ENCODE peak calls at places on chromosome 9, in seven cellular contexts. One of them, this sample, is unnamed.

GRCh38 chr9:17135578-17135904 is 701 bp downstream of the CNTLN start:
- DNase-seq in colonic mucosa: no peak
- DNase-seq in skeletal muscle cell: no peak
- DNase-seq in right cardiac atrium: no peak
- DNase-seq in heart left ventricle: no peak
- DNase-seq in CD8-positive, alpha-beta T cell: no peak
- DNase-seq in endodermal cell: no peak
- DNase-seq in this sample: no peak

GRCh38 chr9:37990404-37991015 is 78.5 kb downstream of the SHB start:
- DNase-seq in colonic mucosa: no peak
- DNase-seq in skeletal muscle cell: no peak
- DNase-seq in right cardiac atrium: no peak
- DNase-seq in heart left ventricle: no peak
- DNase-seq in CD8-positive, alpha-beta T cell: no peak
- DNase-seq in endodermal cell: no peak
- DNase-seq in this sample: no peak

GRCh38 chr9:83432104-83432627 is 106.0 kb downstream of the FRMD3 start:
- DNase-seq in colonic mucosa: peak
- DNase-seq in skeletal muscle cell: peak
- DNase-seq in right cardiac atrium: peak
- DNase-seq in heart left ventricle: peak
- DNase-seq in CD8-positive, alpha-beta T cell: no peak
- DNase-seq in endodermal cell: peak
- DNase-seq in this sample: no peak

GRCh38 chr9:72996684-72997314 is 43.9 kb upstream of the ALDH1A1 start:
- DNase-seq in colonic mucosa: no peak
- DNase-seq in skeletal muscle cell: no peak
- DNase-seq in right cardiac atrium: no peak
- DNase-seq in heart left ventricle: no peak
- DNase-seq in CD8-positive, alpha-beta T cell: no peak
- DNase-seq in endodermal cell: no peak
- DNase-seq in this sample: no peak

GRCh38 chr9:88433583-88434240 is 45.5 kb downstream of the SPIN1 start:
- DNase-seq in colonic mucosa: no peak
- DNase-seq in skeletal muscle cell: no peak
- DNase-seq in right cardiac atrium: no peak
- DNase-seq in heart left ventricle: no peak
- DNase-seq in CD8-positive, alpha-beta T cell: no peak
- DNase-seq in endodermal cell: no peak
- DNase-seq in this sample: peak

GRCh38 chr9:122228906-122229837 is at the start of gene LHX6:
- DNase-seq in colonic mucosa: no peak
- DNase-seq in skeletal muscle cell: no peak
- DNase-seq in right cardiac atrium: no peak
- DNase-seq in heart left ventricle: no peak
- DNase-seq in CD8-positive, alpha-beta T cell: no peak
- DNase-seq in endodermal cell: peak
- DNase-seq in this sample: no peak

GRCh38 chr9:88925471-88925870 is 65.8 kb upstream of the S1PR3 start:
- DNase-seq in colonic mucosa: no peak
- DNase-seq in skeletal muscle cell: no peak
- DNase-seq in right cardiac atrium: no peak
- DNase-seq in heart left ventricle: no peak
- DNase-seq in CD8-positive, alpha-beta T cell: no peak
- DNase-seq in endodermal cell: no peak
- DNase-seq in this sample: no peak

GRCh38 chr9:16871358-16872151 is 1.1 kb upstream of the BNC2 start:
- DNase-seq in colonic mucosa: peak
- DNase-seq in skeletal muscle cell: no peak
- DNase-seq in right cardiac atrium: peak
- DNase-seq in heart left ventricle: peak
- DNase-seq in CD8-positive, alpha-beta T cell: no peak
- DNase-seq in endodermal cell: peak
- DNase-seq in this sample: no peak

GRCh38 chr9:38373679-38374078 is 18.8 kb upstream of the ALDH1B1 start:
- DNase-seq in colonic mucosa: no peak
- DNase-seq in skeletal muscle cell: no peak
- DNase-seq in right cardiac atrium: no peak
- DNase-seq in heart left ventricle: no peak
- DNase-seq in CD8-positive, alpha-beta T cell: no peak
- DNase-seq in endodermal cell: peak
- DNase-seq in this sample: no peak

GRCh38 chr9:6096821-6097220 is 81.4 kb upstream of the RANBP6 start:
- DNase-seq in colonic mucosa: no peak
- DNase-seq in skeletal muscle cell: no peak
- DNase-seq in right cardiac atrium: no peak
- DNase-seq in heart left ventricle: no peak
- DNase-seq in CD8-positive, alpha-beta T cell: no peak
- DNase-seq in endodermal cell: no peak
- DNase-seq in this sample: no peak

GRCh38 chr9:129613520-129614175 is 7.3 kb downstream of the C9orf50 start:
- DNase-seq in colonic mucosa: no peak
- DNase-seq in skeletal muscle cell: no peak
- DNase-seq in right cardiac atrium: no peak
- DNase-seq in heart left ventricle: no peak
- DNase-seq in CD8-positive, alpha-beta T cell: no peak
- DNase-seq in endodermal cell: no peak
- DNase-seq in this sample: no peak

GRCh38 chr9:70413427-70413797 is 1.0 kb downstream of the KLF9 start:
- DNase-seq in colonic mucosa: no peak
- DNase-seq in skeletal muscle cell: no peak
- DNase-seq in right cardiac atrium: peak
- DNase-seq in heart left ventricle: peak
- DNase-seq in CD8-positive, alpha-beta T cell: no peak
- DNase-seq in endodermal cell: no peak
- DNase-seq in this sample: no peak

GRCh38 chr9:24464321-24464951 is 81.3 kb downstream of the IZUMO3 start:
- DNase-seq in colonic mucosa: no peak
- DNase-seq in skeletal muscle cell: peak
- DNase-seq in right cardiac atrium: no peak
- DNase-seq in heart left ventricle: no peak
- DNase-seq in CD8-positive, alpha-beta T cell: no peak
- DNase-seq in endodermal cell: peak
- DNase-seq in this sample: no peak

GRCh38 chr9:130453487-130453886 is 8.7 kb downstream of the ASS1 start:
- DNase-seq in colonic mucosa: peak
- DNase-seq in skeletal muscle cell: no peak
- DNase-seq in right cardiac atrium: peak
- DNase-seq in heart left ventricle: no peak
- DNase-seq in CD8-positive, alpha-beta T cell: no peak
- DNase-seq in endodermal cell: no peak
- DNase-seq in this sample: no peak

GRCh38 chr9:2494571-2494970 is 127.0 kb upstream of the VLDLR start:
- DNase-seq in colonic mucosa: no peak
- DNase-seq in skeletal muscle cell: peak
- DNase-seq in right cardiac atrium: no peak
- DNase-seq in heart left ventricle: no peak
- DNase-seq in CD8-positive, alpha-beta T cell: no peak
- DNase-seq in endodermal cell: peak
- DNase-seq in this sample: no peak

GRCh38 chr9:128098017-128098935 is 29.3 kb downstream of the PTGES2 start:
- DNase-seq in colonic mucosa: peak
- DNase-seq in skeletal muscle cell: peak
- DNase-seq in right cardiac atrium: peak
- DNase-seq in heart left ventricle: peak
- DNase-seq in CD8-positive, alpha-beta T cell: peak
- DNase-seq in endodermal cell: peak
- DNase-seq in this sample: peak

GRCh38 chr9:128100581-128100980 is 26.9 kb downstream of the PTGES2 start:
- DNase-seq in colonic mucosa: no peak
- DNase-seq in skeletal muscle cell: no peak
- DNase-seq in right cardiac atrium: no peak
- DNase-seq in heart left ventricle: peak
- DNase-seq in CD8-positive, alpha-beta T cell: no peak
- DNase-seq in endodermal cell: no peak
- DNase-seq in this sample: no peak

GRCh38 chr9:128099932-128100491 is 27.5 kb downstream of the PTGES2 start:
- DNase-seq in colonic mucosa: no peak
- DNase-seq in skeletal muscle cell: no peak
- DNase-seq in right cardiac atrium: peak
- DNase-seq in heart left ventricle: peak
- DNase-seq in CD8-positive, alpha-beta T cell: no peak
- DNase-seq in endodermal cell: no peak
- DNase-seq in this sample: no peak

GRCh38 chr9:128097156-128098016 is 29.4 kb downstream of the SLC25A25 start:
- DNase-seq in colonic mucosa: no peak
- DNase-seq in skeletal muscle cell: no peak
- DNase-seq in right cardiac atrium: no peak
- DNase-seq in heart left ventricle: peak
- DNase-seq in CD8-positive, alpha-beta T cell: no peak
- DNase-seq in endodermal cell: peak
- DNase-seq in this sample: no peak

DNA sequence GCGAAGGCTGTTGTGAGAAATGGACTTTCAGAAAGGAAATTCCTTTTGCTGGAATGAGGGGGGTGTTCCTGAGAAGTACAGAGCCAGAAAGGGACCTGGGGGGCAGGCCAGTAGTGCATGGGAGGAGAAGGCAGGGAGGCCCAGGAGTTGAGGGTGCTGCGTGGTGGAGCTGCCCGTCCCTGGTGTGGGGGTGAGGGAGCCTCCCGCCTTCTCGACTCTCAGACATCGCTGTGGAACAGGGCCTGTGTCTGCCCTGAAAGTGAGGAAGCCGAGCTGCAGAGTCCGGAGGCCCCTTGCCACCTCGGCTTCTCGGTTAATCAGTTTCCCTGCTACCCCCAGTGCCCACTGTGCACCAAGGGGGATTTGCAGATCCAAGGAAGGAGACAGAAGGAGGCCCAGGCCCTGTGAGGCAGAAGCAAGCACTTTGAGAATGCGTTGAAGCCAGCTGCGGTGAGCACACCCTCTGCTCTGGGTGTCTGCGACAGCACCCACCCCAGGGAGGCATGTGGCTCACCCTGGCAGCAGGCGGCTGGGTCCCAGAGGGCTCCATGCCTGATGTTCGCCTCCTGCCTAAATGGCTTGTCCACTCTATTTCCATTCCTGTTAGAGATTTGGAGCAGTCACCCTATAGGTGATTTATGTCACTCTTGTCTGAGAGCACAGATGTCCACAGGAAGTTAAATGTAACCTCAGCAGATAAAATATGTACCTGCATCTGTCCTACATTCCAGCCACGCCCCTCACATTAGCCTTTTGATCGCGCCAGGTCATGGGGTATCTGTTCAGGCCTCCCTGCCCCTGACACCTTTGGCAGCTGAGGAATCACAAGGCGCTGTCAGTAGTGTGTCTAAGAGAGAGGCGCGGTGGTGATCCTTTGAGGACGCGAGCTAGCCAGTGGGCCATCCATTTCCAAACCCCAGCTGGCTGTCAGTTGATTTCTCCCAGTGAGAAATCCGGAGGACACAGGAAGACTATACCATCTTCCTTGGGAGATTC is 28.3 kb downstream of the PTGES2 start:
- DNase-seq in colonic mucosa: no peak
- DNase-seq in skeletal muscle cell: no peak
- DNase-seq in right cardiac atrium: no peak
- DNase-seq in heart left ventricle: peak
- DNase-seq in CD8-positive, alpha-beta T cell: no peak
- DNase-seq in endodermal cell: no peak
- DNase-seq in this sample: no peak
- H3K4me3 ChIP-seq in colonic mucosa: peak
- H3K4me3 ChIP-seq in skeletal muscle cell: peak
- H3K4me3 ChIP-seq in right cardiac atrium: peak
- H3K4me3 ChIP-seq in heart left ventricle: peak
- H3K4me3 ChIP-seq in CD8-positive, alpha-beta T cell: no peak
- H3K4me3 ChIP-seq in endodermal cell: peak
- H3K4me3 ChIP-seq in this sample: peak

DNA sequence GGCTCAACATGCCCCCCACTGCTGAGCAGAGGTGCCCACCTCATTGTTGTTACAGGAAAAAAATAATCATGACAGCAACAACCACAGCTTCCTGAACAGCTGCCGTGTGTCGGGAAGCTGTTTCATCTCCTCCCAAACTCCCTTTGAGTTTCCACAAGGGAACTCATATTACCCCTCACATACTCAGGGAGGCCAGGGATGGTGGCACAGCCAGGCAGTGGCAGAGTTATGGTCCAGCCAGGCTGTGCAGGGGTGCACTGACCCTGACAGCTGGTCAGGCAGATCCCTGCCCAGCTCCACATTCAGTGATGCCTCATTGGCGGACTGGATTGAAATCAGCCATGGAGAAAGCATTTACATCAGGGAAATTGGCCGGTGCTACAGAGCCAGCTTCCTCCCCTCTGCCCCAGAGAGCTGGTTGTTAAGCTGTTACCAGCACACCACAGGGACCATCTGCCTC is 37.3 kb downstream of the SARDH start:
- DNase-seq in colonic mucosa: no peak
- DNase-seq in skeletal muscle cell: no peak
- DNase-seq in right cardiac atrium: no peak
- DNase-seq in heart left ventricle: peak
- DNase-seq in CD8-positive, alpha-beta T cell: no peak
- DNase-seq in endodermal cell: no peak
- DNase-seq in this sample: no peak
- H3K4me3 ChIP-seq in colonic mucosa: no peak
- H3K4me3 ChIP-seq in skeletal muscle cell: no peak
- H3K4me3 ChIP-seq in right cardiac atrium: no peak
- H3K4me3 ChIP-seq in heart left ventricle: no peak
- H3K4me3 ChIP-seq in CD8-positive, alpha-beta T cell: peak
- H3K4me3 ChIP-seq in endodermal cell: no peak
- H3K4me3 ChIP-seq in this sample: no peak

GRCh38 chr9:131670247-131670681 is 69.6 kb downstream of the RAPGEF1 start:
- DNase-seq in colonic mucosa: no peak
- DNase-seq in skeletal muscle cell: no peak
- DNase-seq in right cardiac atrium: peak
- DNase-seq in heart left ventricle: no peak
- DNase-seq in CD8-positive, alpha-beta T cell: no peak
- DNase-seq in endodermal cell: no peak
- DNase-seq in this sample: no peak

GRCh38 chr9:131667576-131667975 is 72.3 kb downstream of the RAPGEF1 start:
- DNase-seq in colonic mucosa: no peak
- DNase-seq in skeletal muscle cell: no peak
- DNase-seq in right cardiac atrium: no peak
- DNase-seq in heart left ventricle: no peak
- DNase-seq in CD8-positive, alpha-beta T cell: no peak
- DNase-seq in endodermal cell: no peak
- DNase-seq in this sample: no peak

GRCh38 chr9:131669234-131670172 is 70.4 kb downstream of the RAPGEF1 start:
- DNase-seq in colonic mucosa: no peak
- DNase-seq in skeletal muscle cell: no peak
- DNase-seq in right cardiac atrium: no peak
- DNase-seq in heart left ventricle: no peak
- DNase-seq in CD8-positive, alpha-beta T cell: no peak
- DNase-seq in endodermal cell: no peak
- DNase-seq in this sample: no peak

GRCh38 chr9:131668057-131668438 is 71.8 kb downstream of the RAPGEF1 start:
- DNase-seq in colonic mucosa: no peak
- DNase-seq in skeletal muscle cell: no peak
- DNase-seq in right cardiac atrium: no peak
- DNase-seq in heart left ventricle: no peak
- DNase-seq in CD8-positive, alpha-beta T cell: no peak
- DNase-seq in endodermal cell: no peak
- DNase-seq in this sample: no peak

GRCh38 chr9:131668439-131669233 is 71.2 kb downstream of the RAPGEF1 start:
- DNase-seq in colonic mucosa: no peak
- DNase-seq in skeletal muscle cell: no peak
- DNase-seq in right cardiac atrium: peak
- DNase-seq in heart left ventricle: no peak
- DNase-seq in CD8-positive, alpha-beta T cell: peak
- DNase-seq in endodermal cell: peak
- DNase-seq in this sample: no peak
- H3K4me3 ChIP-seq in colonic mucosa: no peak
- H3K4me3 ChIP-seq in skeletal muscle cell: no peak
- H3K4me3 ChIP-seq in right cardiac atrium: no peak
- H3K4me3 ChIP-seq in heart left ventricle: no peak
- H3K4me3 ChIP-seq in CD8-positive, alpha-beta T cell: peak
- H3K4me3 ChIP-seq in endodermal cell: no peak
- H3K4me3 ChIP-seq in this sample: no peak

GRCh38 chr9:69323886-69324285 is 1.1 kb upstream of the ENTREP1 start:
- DNase-seq in colonic mucosa: no peak
- DNase-seq in skeletal muscle cell: no peak
- DNase-seq in right cardiac atrium: no peak
- DNase-seq in heart left ventricle: no peak
- DNase-seq in CD8-positive, alpha-beta T cell: no peak
- DNase-seq in endodermal cell: no peak
- DNase-seq in this sample: no peak
- H3K4me3 ChIP-seq in colonic mucosa: no peak
- H3K4me3 ChIP-seq in skeletal muscle cell: no peak
- H3K4me3 ChIP-seq in right cardiac atrium: peak
- H3K4me3 ChIP-seq in heart left ventricle: peak
- H3K4me3 ChIP-seq in CD8-positive, alpha-beta T cell: no peak
- H3K4me3 ChIP-seq in endodermal cell: peak
- H3K4me3 ChIP-seq in this sample: no peak